ENCODE peak calls at places on chromosome 13, in eight cellular contexts. F, J, H, L, A, I, C and Y are unnamed samples.

GRCh38 chr13:110251227-110251791 is 55.6 kb downstream of the COL4A1 start:
- DNase-seq in F (no peak), J (no peak), H (no peak), L (no peak), A (no peak), I (peak), C (no peak), Y (no peak)

GRCh38 chr13:113405481-113406300 is 41.8 kb upstream of the GRTP1 start:
- DNase-seq in F (no peak), J (no peak), H (no peak), L (no peak), A (no peak), I (no peak), C (no peak), Y (no peak)

GRCh38 chr13:110506859-110507566 is 54.5 kb downstream of the RAB20 start:
- DNase-seq in F (no peak), J (peak), H (peak), L (no peak), A (peak), I (no peak), C (peak), Y (peak)

GRCh38 chr13:100588350-100589177 is at the start of gene GGACT:
- DNase-seq in F (no peak), J (peak), H (peak), L (peak), A (peak), I (peak), C (peak), Y (peak)

GRCh38 chr13:19960673-19961015 is 2.1 kb downstream of the ZMYM2 start:
- DNase-seq in F (no peak), J (no peak), H (no peak), L (peak), A (no peak), I (no peak), C (no peak), Y (no peak)

GRCh38 chr13:94122300-94122699 is 357.2 kb downstream of the DCT start:
- DNase-seq in F (no peak), J (no peak), H (no peak), L (no peak), A (no peak), I (no peak), C (no peak), Y (no peak)

GRCh38 chr13:42047561-42048322 is 706 bp upstream of the DGKH start:
- DNase-seq in F (no peak), J (peak), H (peak), L (peak), A (peak), I (no peak), C (peak), Y (peak)

GRCh38 chr13:73061478-73062275 is 2.9 kb downstream of the KLF5 start:
- DNase-seq in F (no peak), J (no peak), H (no peak), L (peak), A (no peak), I (no peak), C (no peak), Y (peak)

GRCh38 chr13:48210178-48210577 is 22.8 kb upstream of the ITM2B start:
- DNase-seq in F (peak), J (no peak), H (no peak), L (peak), A (no peak), I (no peak), C (peak), Y (no peak)

GRCh38 chr13:71303144-71303543 is 563.9 kb downstream of the DACH1 start:
- DNase-seq in F (no peak), J (no peak), H (no peak), L (no peak), A (no peak), I (no peak), C (no peak), Y (no peak)

GRCh38 chr13:112616586-112617381 is 28.8 kb upstream of the TUBGCP3 start:
- DNase-seq in F (no peak), J (no peak), H (no peak), L (peak), A (peak), I (peak), C (peak), Y (peak)

GRCh38 chr13:39306639-39307589 is 268.7 kb downstream of the NHLRC3 start:
- DNase-seq in F (no peak), J (no peak), H (no peak), L (no peak), A (no peak), I (no peak), C (no peak), Y (no peak)

GRCh38 chr13:36297259-36297599 is 385 bp downstream of the CCDC169 start:
- DNase-seq in F (no peak), J (no peak), H (no peak), L (peak), A (no peak), I (no peak), C (peak), Y (no peak)

GRCh38 chr13:40181203-40181845 is 485.1 kb downstream of the FOXO1 start:
- DNase-seq in F (no peak), J (no peak), H (no peak), L (peak), A (peak), I (no peak), C (peak), Y (peak)

GRCh38 chr13:19069684-19070397 is 111.8 kb downstream of the TUBA3C start:
- DNase-seq in F (no peak), J (no peak), H (no peak), L (no peak), A (no peak), I (peak), C (no peak), Y (no peak)

GRCh38 chr13:109955598-109955997 is 169.2 kb upstream of the IRS2 start:
- DNase-seq in F (peak), J (no peak), H (no peak), L (no peak), A (no peak), I (no peak), C (peak), Y (peak)

GRCh38 chr13:102295316-102296048 is 106.4 kb downstream of the FGF14 start:
- DNase-seq in F (peak), J (no peak), H (no peak), L (no peak), A (no peak), I (no peak), C (peak), Y (no peak)

GRCh38 chr13:112441779-112442310 is 65.7 kb downstream of the SPACA7 start:
- DNase-seq in F (no peak), J (no peak), H (no peak), L (no peak), A (no peak), I (peak), C (no peak), Y (no peak)

GRCh38 chr13:110610955-110611595 is 4.3 kb upstream of the NAXD start:
- DNase-seq in F (no peak), J (no peak), H (no peak), L (no peak), A (no peak), I (no peak), C (no peak), Y (no peak)

GRCh38 chr13:77896536-77896935 is 22.1 kb downstream of the EDNRB start:
- DNase-seq in F (no peak), J (no peak), H (no peak), L (no peak), A (no peak), I (no peak), C (peak), Y (no peak)

GRCh38 chr13:75787249-75787940 is 151.3 kb downstream of the LMO7 start:
- DNase-seq in F (no peak), J (no peak), H (no peak), L (no peak), A (no peak), I (no peak), C (peak), Y (no peak)

GRCh38 chr13:34025746-34026145 is 207.8 kb downstream of the RFC3 start:
- DNase-seq in F (no peak), J (no peak), H (no peak), L (no peak), A (no peak), I (no peak), C (peak), Y (no peak)

GRCh38 chr13:74082741-74083160 is 51.5 kb downstream of the KLF12 start:
- DNase-seq in F (no peak), J (no peak), H (no peak), L (no peak), A (no peak), I (no peak), C (no peak), Y (peak)

GRCh38 chr13:50230365-50230978 is 215.2 kb downstream of the KCNRG start:
- DNase-seq in F (no peak), J (no peak), H (no peak), L (peak), A (no peak), I (no peak), C (peak), Y (peak)

GRCh38 chr13:46164661-46165060 is 17.3 kb downstream of the LCP1 start:
- DNase-seq in F (no peak), J (no peak), H (no peak), L (no peak), A (no peak), I (no peak), C (no peak), Y (no peak)

GRCh38 chr13:49986471-49986870 is 10.4 kb upstream of the TRIM13 start:
- DNase-seq in F (no peak), J (no peak), H (no peak), L (no peak), A (no peak), I (no peak), C (no peak), Y (no peak)

GRCh38 chr13:52162279-52163101 is 3.1 kb upstream of the NEK3 start:
- DNase-seq in F (no peak), J (no peak), H (no peak), L (peak), A (no peak), I (no peak), C (peak), Y (no peak)

GRCh38 chr13:87777395-87777794 is 106.2 kb downstream of the SLITRK5 start:
- DNase-seq in F (no peak), J (no peak), H (no peak), L (no peak), A (no peak), I (no peak), C (no peak), Y (no peak)
- TF ChIP-seq CTCF in F (no peak), J (no peak), H (no peak), L (no peak), A (no peak), I (no peak), C (no peak), Y (no peak)

DNA sequence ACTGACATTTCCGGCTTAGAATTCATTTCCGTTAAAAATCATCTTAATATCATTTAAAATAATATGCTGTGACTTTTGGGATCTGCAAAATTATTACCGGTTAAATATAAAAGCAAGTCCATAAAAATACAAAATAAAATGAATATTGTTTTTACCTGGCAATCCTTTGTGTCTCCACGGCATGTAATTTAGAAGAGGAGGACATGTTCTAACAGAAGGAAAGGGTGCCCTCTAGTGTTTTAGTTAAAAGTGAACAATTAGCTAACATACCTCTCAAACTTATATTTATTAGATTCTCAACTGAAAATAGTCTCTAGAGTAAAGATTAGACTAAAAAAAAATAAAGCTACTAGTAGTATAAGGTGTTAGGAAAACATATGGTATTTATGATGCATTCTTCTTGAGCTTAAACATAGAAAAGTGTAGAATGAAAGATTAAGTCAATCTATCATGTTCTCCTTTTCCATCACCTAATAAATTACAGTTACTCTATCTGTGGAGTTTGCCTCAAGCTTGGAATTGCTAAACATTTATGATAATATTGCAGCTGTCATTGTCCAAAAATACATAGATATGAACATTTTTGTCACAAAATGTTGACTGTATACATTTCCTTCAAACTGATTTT is 676.7 kb upstream of the SPRY2 start:
- DNase-seq in F (no peak), J (no peak), H (no peak), L (peak), A (no peak), I (no peak), C (peak), Y (peak)
- TF ChIP-seq CTCF in F (peak), J (peak), H (peak), L (no peak), A (peak), I (peak), C (peak), Y (peak)

GRCh38 chr13:21338156-21338555 is 120.9 kb downstream of the ZDHHC20 start:
- DNase-seq in F (no peak), J (no peak), H (no peak), L (no peak), A (no peak), I (no peak), C (no peak), Y (no peak)
- TF ChIP-seq CTCF in F (no peak), J (no peak), H (no peak), L (no peak), A (no peak), I (peak), C (no peak), Y (peak)

GRCh38 chr13:60990032-60990733 is 425.5 kb downstream of the PCDH20 start:
- DNase-seq in F (no peak), J (no peak), H (no peak), L (peak), A (peak), I (no peak), C (no peak), Y (no peak)
- TF ChIP-seq CTCF in F (no peak), J (no peak), H (no peak), L (peak), A (no peak), I (no peak), C (no peak), Y (no peak)

GRCh38 chr13:97339989-97340361 is 94.0 kb upstream of the RAP2A start:
- DNase-seq in F (no peak), J (no peak), H (no peak), L (no peak), A (no peak), I (no peak), C (peak), Y (no peak)

GRCh38 chr13:97338571-97338970 is 95.4 kb upstream of the RAP2A start:
- DNase-seq in F (no peak), J (no peak), H (no peak), L (no peak), A (no peak), I (no peak), C (no peak), Y (no peak)

GRCh38 chr13:97339019-97339988 is 94.7 kb upstream of the RAP2A start:
- DNase-seq in F (peak), J (peak), H (peak), L (no peak), A (no peak), I (no peak), C (peak), Y (peak)

GRCh38 chr13:97335488-97336134 is 98.4 kb upstream of the RAP2A start:
- DNase-seq in F (no peak), J (no peak), H (no peak), L (no peak), A (no peak), I (no peak), C (peak), Y (no peak)

DNA sequence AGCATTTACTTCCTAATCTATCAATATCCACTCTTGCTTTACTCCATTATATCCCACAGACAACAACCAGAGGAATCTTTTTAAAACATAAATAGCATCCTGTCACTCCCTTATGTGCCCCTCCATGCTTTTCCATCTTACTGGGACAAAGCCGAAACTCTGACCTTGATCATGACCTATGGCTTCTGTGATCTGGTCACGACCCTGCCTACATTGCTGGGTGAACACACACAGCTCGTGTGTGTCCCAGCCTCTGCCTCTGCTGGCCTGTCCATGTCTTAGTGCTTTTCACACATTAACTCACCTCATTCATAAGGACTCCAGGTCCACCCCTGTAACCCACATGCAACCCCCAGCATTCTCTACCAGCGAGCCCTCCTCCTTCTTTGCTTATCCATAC is 96.0 kb upstream of the RAP2A start:
- DNase-seq in F (no peak), J (no peak), H (no peak), L (no peak), A (no peak), I (no peak), C (no peak), Y (no peak)
- TF ChIP-seq CTCF in F (no peak), J (no peak), H (no peak), L (no peak), A (no peak), I (no peak), C (no peak), Y (no peak)

DNA sequence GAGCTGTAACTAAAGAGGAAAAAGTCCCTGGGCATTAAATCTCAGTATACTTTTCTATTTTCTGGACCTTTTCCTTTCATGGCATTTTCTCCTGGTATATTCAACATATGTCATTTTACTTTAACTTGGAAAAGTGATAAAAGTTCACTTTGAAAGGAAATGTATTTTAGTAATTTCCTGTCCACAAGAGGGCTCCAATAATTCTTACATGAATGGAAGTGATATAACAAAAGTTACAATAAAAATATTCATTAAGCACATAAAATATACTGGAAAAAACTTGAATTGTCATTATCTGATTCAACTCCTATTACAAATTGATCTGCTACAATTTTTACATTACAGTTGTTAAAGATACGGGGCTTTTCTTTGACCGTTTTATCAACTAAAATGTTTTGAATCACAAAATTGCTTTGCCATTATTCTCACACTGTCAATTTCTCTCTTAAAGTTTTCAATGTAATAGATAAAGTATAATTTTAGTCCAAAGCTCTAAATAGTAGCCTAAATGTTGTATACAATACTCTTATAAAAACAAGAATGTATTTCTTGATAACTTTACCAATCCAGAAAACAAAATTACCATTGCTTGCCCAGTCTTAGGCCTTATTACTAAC is 4.9 kb downstream of the UBL3 start:
- DNase-seq in F (no peak), J (no peak), H (no peak), L (peak), A (no peak), I (no peak), C (peak), Y (no peak)
- TF ChIP-seq CTCF in F (peak), J (peak), H (peak), L (no peak), A (peak), I (peak), C (peak), Y (peak)

DNA sequence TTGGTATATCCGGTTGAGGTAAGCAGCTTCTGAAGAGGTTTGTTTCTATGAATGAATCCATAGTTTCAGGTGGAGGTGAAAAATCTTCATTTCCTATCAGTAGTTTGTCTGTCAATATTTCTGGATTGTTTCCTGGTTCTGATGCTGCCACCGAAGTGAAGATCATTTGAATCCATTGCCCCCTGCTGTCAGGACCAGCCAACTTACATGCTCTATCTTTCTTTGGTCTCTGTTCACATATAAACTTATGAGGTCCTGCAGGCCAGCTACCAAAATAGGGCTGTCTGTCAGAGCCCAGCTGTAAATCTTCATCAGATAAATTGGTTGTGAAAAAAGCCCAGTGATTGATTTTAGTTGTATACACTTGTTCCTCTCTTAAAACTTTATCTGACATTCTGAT is 15.2 kb upstream of the N4BP2L1 start:
- DNase-seq in F (no peak), J (no peak), H (no peak), L (peak), A (no peak), I (no peak), C (no peak), Y (peak)
- TF ChIP-seq CTCF in F (peak), J (peak), H (peak), L (peak), A (no peak), I (no peak), C (no peak), Y (peak)

GRCh38 chr13:84917252-84917878 is 881.9 kb downstream of the SLITRK6 start:
- DNase-seq in F (no peak), J (no peak), H (no peak), L (peak), A (no peak), I (no peak), C (peak), Y (peak)
- TF ChIP-seq CTCF in F (peak), J (peak), H (peak), L (no peak), A (peak), I (peak), C (peak), Y (peak)